ENCODE peak calls at places on chromosomes 3 and 15, in seven cellular contexts. H is AG09309, U is IMR-90, B is left ventricle myocardium inferior, A is stomach, E is tibial nerve, V is heart right ventricle. O is an unnamed sample.

GRCh38 chr3:141243295-141243707 is 11.7 kb downstream of the PXYLP1 start:
- DNase-seq in B (no peak), V (no peak), A (no peak), E (no peak), H (no peak), U (peak; percentile 36), O (peak; percentile 36)

GRCh38 chr3:11641683-11642407 is 1.9 kb downstream of the VGLL4 start:
- DNase-seq in B (no peak), E (no peak), V (no peak), H (no peak), U (peak; percentile 68), A (no peak), O (peak; percentile 77)

GRCh38 chr3:32249184-32249782 is 10.8 kb downstream of the CMTM8 start:
- DNase-seq in V (no peak), E (no peak), H (peak; percentile 85), B (no peak), A (no peak), U (peak; percentile 76), O (peak; percentile 95)

GRCh38 chr15:63498815-63499549 is 5.4 kb upstream of the USP3 start:
- DNase-seq in E (no peak), V (no peak), H (no peak), A (no peak), U (no peak), B (no peak), O (no peak)

GRCh38 chr15:55977225-55977624 is 16.2 kb downstream of the NEDD4 start:
- DNase-seq in H (no peak), A (no peak), E (no peak), B (no peak), V (no peak), U (no peak), O (no peak)

GRCh38 chr3:64454179-64454578 is 228.9 kb upstream of the PRICKLE2 start:
- DNase-seq in U (peak; percentile 85), E (no peak), B (no peak), H (peak; percentile 54), V (no peak), A (no peak), O (peak; percentile 78)

GRCh38 chr15:99105516-99106341 is 849 bp downstream of the SYNM start:
- DNase-seq in E (no peak), B (peak; percentile 53), H (no peak), A (peak; percentile 33), U (peak; percentile 66), V (peak; percentile 69), O (peak; percentile 65)

GRCh38 chr3:71444028-71444860 is 139.3 kb downstream of the FOXP1 start:
- DNase-seq in U (peak; percentile 90), A (peak; percentile 49), V (no peak), E (peak; percentile 39), H (no peak), B (no peak), O (peak; percentile 81)

GRCh38 chr15:41994171-41994650 is 21.9 kb upstream of the EHD4 start:
- DNase-seq in V (no peak), U (no peak), B (no peak), E (no peak), H (no peak), A (no peak), O (no peak)

GRCh38 chr3:36813320-36813719 is 49.0 kb upstream of the DCLK3 start:
- DNase-seq in V (no peak), E (no peak), A (no peak), U (no peak), H (no peak), B (no peak), O (no peak)

GRCh38 chr15:26736502-26737248 is 36.2 kb downstream of the GABRB3 start:
- DNase-seq in V (no peak), H (no peak), U (no peak), A (no peak), E (no peak), B (no peak), O (no peak)

GRCh38 chr3:70409018-70409417 is 96.6 kb upstream of the MDFIC2 start:
- DNase-seq in V (no peak), U (no peak), B (no peak), H (no peak), A (no peak), E (no peak), O (no peak)
- H3K4me3 ChIP-seq in V (no peak overlapping the region), U (no peak overlapping the region), B (no peak overlapping the region), H (no peak overlapping the region), A (no peak overlapping the region), E (no peak overlapping the region), O (no peak overlapping the region)

GRCh38 chr3:158261371-158261991 is 151.6 kb downstream of the RSRC1 start:
- DNase-seq in B (no peak), U (no peak), A (no peak), E (no peak), H (no peak), V (no peak), O (peak; percentile 51)
- TF ChIP-seq CTCF in B (no peak), U (peak; percentile 3), A (no peak), E (no peak), H (peak; percentile 20), V (no peak), O (peak; percentile 43)

DNA sequence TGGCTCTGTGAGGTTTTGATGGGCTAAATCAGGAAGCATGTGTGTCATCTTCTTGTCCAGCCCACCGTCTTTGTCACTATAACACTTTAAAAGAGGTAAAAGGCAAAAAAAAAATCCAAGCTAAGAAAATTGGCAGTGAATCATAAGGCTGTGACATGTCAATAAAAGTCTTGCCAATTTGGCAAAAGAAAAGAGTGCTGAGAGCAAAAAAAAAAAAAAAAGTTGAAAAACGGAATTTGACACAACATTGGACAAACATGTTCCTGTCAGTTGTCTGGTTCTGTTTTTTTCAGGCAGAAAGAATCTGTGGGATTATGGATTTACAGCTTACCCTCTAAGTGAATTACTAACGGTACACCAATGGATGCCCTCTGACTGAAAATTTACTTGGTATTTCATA is 225.2 kb upstream of the SOX2 start:
- DNase-seq in A (no peak), H (no peak), E (no peak), V (no peak), B (no peak), U (no peak), O (no peak)
- H3K4me3 ChIP-seq in A (no peak overlapping the region), H (no peak overlapping the region), E (no peak overlapping the region), V (no peak overlapping the region), B (no peak overlapping the region), U (no peak overlapping the region), O (no peak overlapping the region)

GRCh38 chr15:40941528-40942336 is 11.5 kb upstream of the CHAC1 start:
- DNase-seq in A (peak; percentile 80), E (peak; percentile 36), V (peak; percentile 84), B (peak; percentile 81), U (peak; percentile 73), H (no peak), O (peak; percentile 67)
- TF ChIP-seq CTCF in A (peak; percentile 48), E (peak; percentile 95), V (peak; percentile 52), B (peak; percentile 79), U (peak; percentile 84), H (peak; percentile 24), O (peak; percentile 29)

DNA sequence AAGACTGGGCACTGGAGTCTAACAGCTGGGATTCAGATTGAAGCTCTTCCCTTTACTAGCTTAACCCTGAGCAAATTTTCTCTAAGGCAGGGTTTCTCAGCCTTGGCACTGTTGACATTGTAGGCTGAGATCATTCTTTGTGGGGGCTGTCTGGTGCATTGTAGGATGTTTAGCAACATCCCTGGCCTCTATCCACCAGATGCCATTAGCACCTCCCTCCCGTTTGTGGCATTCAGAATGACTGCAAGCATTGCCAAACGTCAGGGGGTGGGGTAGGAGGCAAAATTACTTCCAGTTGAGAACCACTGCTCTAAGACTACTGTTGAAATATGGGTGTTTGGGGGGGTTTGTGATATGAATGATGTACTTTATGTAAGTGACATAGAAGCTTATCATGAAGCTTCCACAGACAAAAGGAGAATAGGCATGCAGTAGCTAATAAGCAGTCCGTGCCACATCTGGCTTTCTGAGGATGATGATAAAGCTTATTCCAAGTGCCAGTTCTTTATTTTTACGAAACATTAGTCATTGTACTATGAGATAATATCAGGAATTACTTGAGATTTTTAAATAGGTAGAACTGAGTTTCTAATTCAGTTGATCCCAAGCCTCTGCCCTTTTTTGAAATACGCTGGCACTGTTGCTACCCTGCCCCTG is 39.3 kb downstream of the NKIRAS1 start:
- DNase-seq in A (no peak), E (no peak), U (peak; percentile 81), H (peak; percentile 79), V (no peak), B (no peak), O (peak; percentile 84)
- H3K4me3 ChIP-seq in A (no peak overlapping the region), E (no peak overlapping the region), U (no peak overlapping the region), H (no peak overlapping the region), V (no peak overlapping the region), B (no peak overlapping the region), O (no peak overlapping the region)

DNA sequence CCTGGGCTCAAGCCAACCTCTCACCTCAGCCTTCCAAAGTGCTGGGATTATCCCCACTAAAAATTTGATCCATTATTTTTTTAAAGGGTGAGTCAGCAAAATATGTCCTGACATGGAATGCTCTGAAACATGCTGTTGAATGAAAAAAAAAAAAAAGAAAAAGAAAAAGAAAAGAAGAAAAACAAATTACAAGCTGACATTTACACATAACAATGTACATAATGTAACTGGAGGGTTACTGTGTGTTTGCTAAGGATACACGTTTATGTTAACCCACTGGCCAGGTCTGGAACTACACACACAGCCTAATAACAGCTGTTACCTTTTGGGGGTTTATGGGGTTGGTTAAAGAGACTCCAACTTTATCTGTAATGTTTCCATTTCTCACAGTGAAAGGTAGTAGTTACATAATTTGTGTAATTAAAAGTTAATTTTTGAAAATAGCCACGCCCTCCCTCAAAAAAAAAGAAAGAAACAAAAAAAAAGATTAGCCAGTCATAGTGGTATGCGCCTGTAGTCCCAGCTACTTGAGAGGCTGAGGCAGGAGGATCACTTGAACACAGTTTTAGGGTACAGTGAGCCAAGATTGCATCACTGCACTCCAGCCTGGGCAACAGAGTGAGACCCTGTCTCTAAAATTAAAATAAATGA is 3.1 kb upstream of the MESP2 start:
- DNase-seq in H (no peak), E (no peak), A (no peak), B (no peak), U (peak; percentile 65), V (no peak), O (peak; percentile 49)
- TF ChIP-seq CTCF in H (no peak), E (no peak), A (no peak), B (no peak), U (no peak), V (peak; percentile 17), O (peak; percentile 39)

O was measured in choroid plexus epithelial cell.